ENCODE peak calls at places on chromosome 7, in six cellular contexts. One of them, this sample, is unnamed.

GRCh38 chr7:15972767-15973362 is 286.4 kb upstream of the MEOX2 start:
- DNase-seq in activated CD4-positive, alpha-beta T cell treated with anti-CD3 and anti-CD28 coated beads, Interleukin-2, amount 50 U/mL, for 24 hours: no peak
- DNase-seq in caudate nucleus: no peak
- DNase-seq in upper lobe of right lung: no peak
- DNase-seq in NCI-H1105: no peak
- DNase-seq in GF-D8: no peak
- DNase-seq in this sample: no peak

GRCh38 chr7:24992314-24992713 is 12.3 kb upstream of the OSBPL3 start:
- DNase-seq in upper lobe of right lung: no peak
- DNase-seq in caudate nucleus: no peak
- DNase-seq in GF-D8: no peak
- DNase-seq in activated CD4-positive, alpha-beta T cell treated with anti-CD3 and anti-CD28 coated beads, Interleukin-2, amount 50 U/mL, for 24 hours: no peak
- DNase-seq in NCI-H1105: no peak
- DNase-seq in this sample: no peak

GRCh38 chr7:2001601-2002442 is 230.9 kb downstream of the MAD1L1 start:
- DNase-seq in upper lobe of right lung: peak; percentile 56
- DNase-seq in NCI-H1105: no peak
- DNase-seq in caudate nucleus: no peak
- DNase-seq in activated CD4-positive, alpha-beta T cell treated with anti-CD3 and anti-CD28 coated beads, Interleukin-2, amount 50 U/mL, for 24 hours: no peak
- DNase-seq in GF-D8: no peak
- DNase-seq in this sample: no peak

GRCh38 chr7:4734587-4735365 is 40.6 kb upstream of the AP5Z1 start:
- DNase-seq in activated CD4-positive, alpha-beta T cell treated with anti-CD3 and anti-CD28 coated beads, Interleukin-2, amount 50 U/mL, for 24 hours: no peak
- DNase-seq in caudate nucleus: peak; percentile 18
- DNase-seq in NCI-H1105: no peak
- DNase-seq in GF-D8: no peak
- DNase-seq in upper lobe of right lung: no peak
- DNase-seq in this sample: no peak

GRCh38 chr7:121575194-121575766 is 179.2 kb upstream of the FAM3C start:
- DNase-seq in activated CD4-positive, alpha-beta T cell treated with anti-CD3 and anti-CD28 coated beads, Interleukin-2, amount 50 U/mL, for 24 hours: no peak
- DNase-seq in caudate nucleus: no peak
- DNase-seq in NCI-H1105: peak; percentile 31
- DNase-seq in upper lobe of right lung: no peak
- DNase-seq in GF-D8: no peak
- DNase-seq in this sample: no peak

GRCh38 chr7:43274752-43275151 is 162.3 kb downstream of the HECW1 start:
- DNase-seq in caudate nucleus: no peak
- DNase-seq in NCI-H1105: no peak
- DNase-seq in GF-D8: no peak
- DNase-seq in activated CD4-positive, alpha-beta T cell treated with anti-CD3 and anti-CD28 coated beads, Interleukin-2, amount 50 U/mL, for 24 hours: no peak
- DNase-seq in upper lobe of right lung: no peak
- DNase-seq in this sample: no peak

GRCh38 chr7:97307521-97308108 is 190.1 kb downstream of the SDHAF3 start:
- DNase-seq in GF-D8: no peak
- DNase-seq in upper lobe of right lung: no peak
- DNase-seq in NCI-H1105: no peak
- DNase-seq in activated CD4-positive, alpha-beta T cell treated with anti-CD3 and anti-CD28 coated beads, Interleukin-2, amount 50 U/mL, for 24 hours: no peak
- DNase-seq in caudate nucleus: no peak
- DNase-seq in this sample: no peak

GRCh38 chr7:148626828-148627227 is 36.3 kb downstream of the C7orf33 start:
- DNase-seq in NCI-H1105: no peak
- DNase-seq in caudate nucleus: no peak
- DNase-seq in GF-D8: no peak
- DNase-seq in upper lobe of right lung: no peak
- DNase-seq in activated CD4-positive, alpha-beta T cell treated with anti-CD3 and anti-CD28 coated beads, Interleukin-2, amount 50 U/mL, for 24 hours: no peak
- DNase-seq in this sample: no peak

GRCh38 chr7:46934198-46934825 is 647.6 kb downstream of the TNS3 start:
- DNase-seq in caudate nucleus: no peak
- DNase-seq in activated CD4-positive, alpha-beta T cell treated with anti-CD3 and anti-CD28 coated beads, Interleukin-2, amount 50 U/mL, for 24 hours: no peak
- DNase-seq in GF-D8: no peak
- DNase-seq in upper lobe of right lung: no peak
- DNase-seq in NCI-H1105: no peak
- DNase-seq in this sample: no peak

GRCh38 chr7:99371376-99371920 is 3.1 kb upstream of the ARPC1B start:
- DNase-seq in GF-D8: no peak
- DNase-seq in caudate nucleus: no peak
- DNase-seq in upper lobe of right lung: no peak
- DNase-seq in NCI-H1105: no peak
- DNase-seq in activated CD4-positive, alpha-beta T cell treated with anti-CD3 and anti-CD28 coated beads, Interleukin-2, amount 50 U/mL, for 24 hours: no peak
- DNase-seq in this sample: no peak

GRCh38 chr7:112411186-112411795 is 39.0 kb upstream of the IFRD1 start:
- DNase-seq in upper lobe of right lung: no peak
- DNase-seq in caudate nucleus: no peak
- DNase-seq in activated CD4-positive, alpha-beta T cell treated with anti-CD3 and anti-CD28 coated beads, Interleukin-2, amount 50 U/mL, for 24 hours: no peak
- DNase-seq in GF-D8: no peak
- DNase-seq in NCI-H1105: peak; percentile 12
- DNase-seq in this sample: peak; percentile 11

GRCh38 chr7:79090543-79090942 is 362.9 kb downstream of the MAGI2 start:
- DNase-seq in caudate nucleus: no peak
- DNase-seq in upper lobe of right lung: no peak
- DNase-seq in NCI-H1105: no peak
- DNase-seq in activated CD4-positive, alpha-beta T cell treated with anti-CD3 and anti-CD28 coated beads, Interleukin-2, amount 50 U/mL, for 24 hours: no peak
- DNase-seq in GF-D8: no peak
- DNase-seq in this sample: no peak

GRCh38 chr7:76408121-76408560 is 1.4 kb downstream of the SSC4D start:
- DNase-seq in upper lobe of right lung: no peak
- DNase-seq in activated CD4-positive, alpha-beta T cell treated with anti-CD3 and anti-CD28 coated beads, Interleukin-2, amount 50 U/mL, for 24 hours: no peak
- DNase-seq in caudate nucleus: no peak
- DNase-seq in GF-D8: no peak
- DNase-seq in NCI-H1105: no peak
- DNase-seq in this sample: no peak

GRCh38 chr7:44141221-44141850 is at the start of gene MYL7:
- DNase-seq in caudate nucleus: no peak
- DNase-seq in GF-D8: no peak
- DNase-seq in activated CD4-positive, alpha-beta T cell treated with anti-CD3 and anti-CD28 coated beads, Interleukin-2, amount 50 U/mL, for 24 hours: no peak
- DNase-seq in NCI-H1105: no peak
- DNase-seq in upper lobe of right lung: peak; percentile 32
- DNase-seq in this sample: no peak

GRCh38 chr7:73738220-73738611 is 386 bp downstream of the ABHD11 start:
- DNase-seq in NCI-H1105: peak; percentile 49
- DNase-seq in activated CD4-positive, alpha-beta T cell treated with anti-CD3 and anti-CD28 coated beads, Interleukin-2, amount 50 U/mL, for 24 hours: peak; percentile 30
- DNase-seq in upper lobe of right lung: peak; percentile 85
- DNase-seq in GF-D8: no peak
- DNase-seq in caudate nucleus: peak; percentile 10
- DNase-seq in this sample: peak; percentile 57

GRCh38 chr7:128893251-128894100 is 17.0 kb downstream of the KCP start:
- DNase-seq in NCI-H1105: no peak
- DNase-seq in activated CD4-positive, alpha-beta T cell treated with anti-CD3 and anti-CD28 coated beads, Interleukin-2, amount 50 U/mL, for 24 hours: no peak
- DNase-seq in upper lobe of right lung: peak; percentile 62
- DNase-seq in caudate nucleus: no peak
- DNase-seq in GF-D8: no peak
- DNase-seq in this sample: no peak

GRCh38 chr7:94561841-94562514 is 52.4 kb downstream of the CASD1 start:
- DNase-seq in caudate nucleus: no peak
- DNase-seq in GF-D8: no peak
- DNase-seq in NCI-H1105: no peak
- DNase-seq in activated CD4-positive, alpha-beta T cell treated with anti-CD3 and anti-CD28 coated beads, Interleukin-2, amount 50 U/mL, for 24 hours: no peak
- DNase-seq in upper lobe of right lung: no peak
- DNase-seq in this sample: no peak

GRCh38 chr7:19928247-19928646 is 154.8 kb upstream of the TMEM196 start:
- DNase-seq in caudate nucleus: no peak
- DNase-seq in activated CD4-positive, alpha-beta T cell treated with anti-CD3 and anti-CD28 coated beads, Interleukin-2, amount 50 U/mL, for 24 hours: no peak
- DNase-seq in upper lobe of right lung: no peak
- DNase-seq in GF-D8: no peak
- DNase-seq in NCI-H1105: no peak
- DNase-seq in this sample: no peak

GRCh38 chr7:4479367-4480039 is 202.6 kb upstream of the FOXK1 start:
- DNase-seq in GF-D8: no peak
- DNase-seq in activated CD4-positive, alpha-beta T cell treated with anti-CD3 and anti-CD28 coated beads, Interleukin-2, amount 50 U/mL, for 24 hours: no peak
- DNase-seq in caudate nucleus: no peak
- DNase-seq in upper lobe of right lung: no peak
- DNase-seq in NCI-H1105: peak; percentile 33
- DNase-seq in this sample: peak; percentile 65